ENCODE peak calls at places on chromosomes 12 and 14, in seven cellular contexts. One of them, this sample, is unnamed.

GRCh38 chr12:9936597-9936996 is 4.4 kb upstream of the CLEC2A start:
- DNase-seq in GOT3: no peak
- DNase-seq in left ventricle myocardium inferior: no peak
- DNase-seq in stimulated activated CD8-positive, alpha-beta memory T cell treated with anti-CD3 and anti-CD28 coated beads, Interleukin-12 subunit alpha, Interleukin-12 subunit beta, amount 100 ng/mL, for 1 hour: no peak
- DNase-seq in stimulated activated CD4-positive, alpha-beta T cell treated with anti-CD3 and anti-CD28 coated beads, Interleukin-15, amount 100 ng/mL, for 1 hour: no peak
- DNase-seq in MG63: no peak
- DNase-seq in naive thymus-derived CD8-positive, alpha-beta T cell: no peak
- DNase-seq in this sample: no peak

GRCh38 chr12:34208331-34209258 is 186.3 kb downstream of the ALG10 start:
- DNase-seq in GOT3: no peak
- DNase-seq in left ventricle myocardium inferior: no peak
- DNase-seq in stimulated activated CD8-positive, alpha-beta memory T cell treated with anti-CD3 and anti-CD28 coated beads, Interleukin-12 subunit alpha, Interleukin-12 subunit beta, amount 100 ng/mL, for 1 hour: no peak
- DNase-seq in stimulated activated CD4-positive, alpha-beta T cell treated with anti-CD3 and anti-CD28 coated beads, Interleukin-15, amount 100 ng/mL, for 1 hour: no peak
- DNase-seq in MG63: no peak
- DNase-seq in naive thymus-derived CD8-positive, alpha-beta T cell: no peak
- DNase-seq in this sample: no peak

GRCh38 chr14:33401326-33401725 is 462.6 kb downstream of the NPAS3 start:
- DNase-seq in GOT3: no peak
- DNase-seq in left ventricle myocardium inferior: no peak
- DNase-seq in stimulated activated CD8-positive, alpha-beta memory T cell treated with anti-CD3 and anti-CD28 coated beads, Interleukin-12 subunit alpha, Interleukin-12 subunit beta, amount 100 ng/mL, for 1 hour: no peak
- DNase-seq in stimulated activated CD4-positive, alpha-beta T cell treated with anti-CD3 and anti-CD28 coated beads, Interleukin-15, amount 100 ng/mL, for 1 hour: no peak
- DNase-seq in MG63: no peak
- DNase-seq in naive thymus-derived CD8-positive, alpha-beta T cell: no peak
- DNase-seq in this sample: no peak

GRCh38 chr12:15580431-15580830 is 208.8 kb downstream of the EPS8 start:
- DNase-seq in GOT3: no peak
- DNase-seq in left ventricle myocardium inferior: no peak
- DNase-seq in stimulated activated CD8-positive, alpha-beta memory T cell treated with anti-CD3 and anti-CD28 coated beads, Interleukin-12 subunit alpha, Interleukin-12 subunit beta, amount 100 ng/mL, for 1 hour: no peak
- DNase-seq in stimulated activated CD4-positive, alpha-beta T cell treated with anti-CD3 and anti-CD28 coated beads, Interleukin-15, amount 100 ng/mL, for 1 hour: no peak
- DNase-seq in MG63: no peak
- DNase-seq in naive thymus-derived CD8-positive, alpha-beta T cell: no peak
- DNase-seq in this sample: no peak

GRCh38 chr12:15731940-15732339 is 57.2 kb downstream of the EPS8 start:
- DNase-seq in GOT3: no peak
- DNase-seq in left ventricle myocardium inferior: no peak
- DNase-seq in stimulated activated CD8-positive, alpha-beta memory T cell treated with anti-CD3 and anti-CD28 coated beads, Interleukin-12 subunit alpha, Interleukin-12 subunit beta, amount 100 ng/mL, for 1 hour: no peak
- DNase-seq in stimulated activated CD4-positive, alpha-beta T cell treated with anti-CD3 and anti-CD28 coated beads, Interleukin-15, amount 100 ng/mL, for 1 hour: no peak
- DNase-seq in MG63: no peak
- DNase-seq in naive thymus-derived CD8-positive, alpha-beta T cell: no peak
- DNase-seq in this sample: no peak

GRCh38 chr12:128644664-128645296 is 179.0 kb downstream of the SLC15A4 start:
- DNase-seq in GOT3: no peak
- DNase-seq in left ventricle myocardium inferior: no peak
- DNase-seq in stimulated activated CD8-positive, alpha-beta memory T cell treated with anti-CD3 and anti-CD28 coated beads, Interleukin-12 subunit alpha, Interleukin-12 subunit beta, amount 100 ng/mL, for 1 hour: no peak
- DNase-seq in stimulated activated CD4-positive, alpha-beta T cell treated with anti-CD3 and anti-CD28 coated beads, Interleukin-15, amount 100 ng/mL, for 1 hour: no peak
- DNase-seq in MG63: no peak
- DNase-seq in naive thymus-derived CD8-positive, alpha-beta T cell: peak
- DNase-seq in this sample: no peak

GRCh38 chr12:131788070-131788469 is 40.1 kb upstream of the MMP17 start:
- DNase-seq in GOT3: no peak
- DNase-seq in left ventricle myocardium inferior: no peak
- DNase-seq in stimulated activated CD8-positive, alpha-beta memory T cell treated with anti-CD3 and anti-CD28 coated beads, Interleukin-12 subunit alpha, Interleukin-12 subunit beta, amount 100 ng/mL, for 1 hour: no peak
- DNase-seq in stimulated activated CD4-positive, alpha-beta T cell treated with anti-CD3 and anti-CD28 coated beads, Interleukin-15, amount 100 ng/mL, for 1 hour: no peak
- DNase-seq in MG63: no peak
- DNase-seq in naive thymus-derived CD8-positive, alpha-beta T cell: no peak
- DNase-seq in this sample: no peak

GRCh38 chr12:92478692-92479091 is 224.1 kb upstream of the PLEKHG7 start:
- DNase-seq in GOT3: no peak
- DNase-seq in left ventricle myocardium inferior: no peak
- DNase-seq in stimulated activated CD8-positive, alpha-beta memory T cell treated with anti-CD3 and anti-CD28 coated beads, Interleukin-12 subunit alpha, Interleukin-12 subunit beta, amount 100 ng/mL, for 1 hour: no peak
- DNase-seq in stimulated activated CD4-positive, alpha-beta T cell treated with anti-CD3 and anti-CD28 coated beads, Interleukin-15, amount 100 ng/mL, for 1 hour: no peak
- DNase-seq in MG63: no peak
- DNase-seq in naive thymus-derived CD8-positive, alpha-beta T cell: no peak
- DNase-seq in this sample: no peak

GRCh38 chr14:69199786-69200185 is 8.5 kb downstream of the EXD2 start:
- DNase-seq in GOT3: no peak
- DNase-seq in left ventricle myocardium inferior: no peak
- DNase-seq in stimulated activated CD8-positive, alpha-beta memory T cell treated with anti-CD3 and anti-CD28 coated beads, Interleukin-12 subunit alpha, Interleukin-12 subunit beta, amount 100 ng/mL, for 1 hour: no peak
- DNase-seq in stimulated activated CD4-positive, alpha-beta T cell treated with anti-CD3 and anti-CD28 coated beads, Interleukin-15, amount 100 ng/mL, for 1 hour: no peak
- DNase-seq in MG63: no peak
- DNase-seq in naive thymus-derived CD8-positive, alpha-beta T cell: no peak
- DNase-seq in this sample: no peak

GRCh38 chr12:40156031-40156764 is 50.3 kb upstream of the SLC2A13 start:
- DNase-seq in GOT3: no peak
- DNase-seq in left ventricle myocardium inferior: no peak
- DNase-seq in stimulated activated CD8-positive, alpha-beta memory T cell treated with anti-CD3 and anti-CD28 coated beads, Interleukin-12 subunit alpha, Interleukin-12 subunit beta, amount 100 ng/mL, for 1 hour: no peak
- DNase-seq in stimulated activated CD4-positive, alpha-beta T cell treated with anti-CD3 and anti-CD28 coated beads, Interleukin-15, amount 100 ng/mL, for 1 hour: no peak
- DNase-seq in MG63: no peak
- DNase-seq in naive thymus-derived CD8-positive, alpha-beta T cell: no peak
- DNase-seq in this sample: no peak

GRCh38 chr14:68602507-68602906 is 190.4 kb downstream of the ZFP36L1 start:
- DNase-seq in GOT3: no peak
- DNase-seq in left ventricle myocardium inferior: no peak
- DNase-seq in stimulated activated CD8-positive, alpha-beta memory T cell treated with anti-CD3 and anti-CD28 coated beads, Interleukin-12 subunit alpha, Interleukin-12 subunit beta, amount 100 ng/mL, for 1 hour: no peak
- DNase-seq in stimulated activated CD4-positive, alpha-beta T cell treated with anti-CD3 and anti-CD28 coated beads, Interleukin-15, amount 100 ng/mL, for 1 hour: no peak
- DNase-seq in MG63: no peak
- DNase-seq in naive thymus-derived CD8-positive, alpha-beta T cell: no peak
- DNase-seq in this sample: no peak

GRCh38 chr12:107490000-107490399 is 195.6 kb upstream of the PWP1 start:
- DNase-seq in GOT3: no peak
- DNase-seq in left ventricle myocardium inferior: no peak
- DNase-seq in stimulated activated CD8-positive, alpha-beta memory T cell treated with anti-CD3 and anti-CD28 coated beads, Interleukin-12 subunit alpha, Interleukin-12 subunit beta, amount 100 ng/mL, for 1 hour: no peak
- DNase-seq in stimulated activated CD4-positive, alpha-beta T cell treated with anti-CD3 and anti-CD28 coated beads, Interleukin-15, amount 100 ng/mL, for 1 hour: no peak
- DNase-seq in MG63: no peak
- DNase-seq in naive thymus-derived CD8-positive, alpha-beta T cell: no peak
- DNase-seq in this sample: no peak

GRCh38 chr12:56836317-56836716 is 73.2 kb downstream of the HSD17B6 start:
- DNase-seq in GOT3: no peak
- DNase-seq in left ventricle myocardium inferior: peak
- DNase-seq in stimulated activated CD8-positive, alpha-beta memory T cell treated with anti-CD3 and anti-CD28 coated beads, Interleukin-12 subunit alpha, Interleukin-12 subunit beta, amount 100 ng/mL, for 1 hour: no peak
- DNase-seq in stimulated activated CD4-positive, alpha-beta T cell treated with anti-CD3 and anti-CD28 coated beads, Interleukin-15, amount 100 ng/mL, for 1 hour: no peak
- DNase-seq in MG63: peak
- DNase-seq in naive thymus-derived CD8-positive, alpha-beta T cell: no peak
- DNase-seq in this sample: peak

GRCh38 chr12:57896139-57896436 is 45.3 kb upstream of the ATP23 start:
- DNase-seq in GOT3: no peak
- DNase-seq in left ventricle myocardium inferior: no peak
- DNase-seq in stimulated activated CD8-positive, alpha-beta memory T cell treated with anti-CD3 and anti-CD28 coated beads, Interleukin-12 subunit alpha, Interleukin-12 subunit beta, amount 100 ng/mL, for 1 hour: no peak
- DNase-seq in stimulated activated CD4-positive, alpha-beta T cell treated with anti-CD3 and anti-CD28 coated beads, Interleukin-15, amount 100 ng/mL, for 1 hour: no peak
- DNase-seq in MG63: no peak
- DNase-seq in naive thymus-derived CD8-positive, alpha-beta T cell: peak
- DNase-seq in this sample: no peak

GRCh38 chr12:131536337-131536736 is 174.6 kb upstream of the SFSWAP start:
- DNase-seq in GOT3: no peak
- DNase-seq in left ventricle myocardium inferior: no peak
- DNase-seq in stimulated activated CD8-positive, alpha-beta memory T cell treated with anti-CD3 and anti-CD28 coated beads, Interleukin-12 subunit alpha, Interleukin-12 subunit beta, amount 100 ng/mL, for 1 hour: no peak
- DNase-seq in stimulated activated CD4-positive, alpha-beta T cell treated with anti-CD3 and anti-CD28 coated beads, Interleukin-15, amount 100 ng/mL, for 1 hour: peak
- DNase-seq in MG63: no peak
- DNase-seq in naive thymus-derived CD8-positive, alpha-beta T cell: peak
- DNase-seq in this sample: no peak

GRCh38 chr12:33926095-33926494 is 96.2 kb upstream of the ALG10 start:
- DNase-seq in GOT3: no peak
- DNase-seq in left ventricle myocardium inferior: no peak
- DNase-seq in stimulated activated CD8-positive, alpha-beta memory T cell treated with anti-CD3 and anti-CD28 coated beads, Interleukin-12 subunit alpha, Interleukin-12 subunit beta, amount 100 ng/mL, for 1 hour: no peak
- DNase-seq in stimulated activated CD4-positive, alpha-beta T cell treated with anti-CD3 and anti-CD28 coated beads, Interleukin-15, amount 100 ng/mL, for 1 hour: no peak
- DNase-seq in MG63: no peak
- DNase-seq in naive thymus-derived CD8-positive, alpha-beta T cell: no peak
- DNase-seq in this sample: no peak

GRCh38 chr14:64074961-64075619 is 219.1 kb downstream of the ESR2 start:
- DNase-seq in GOT3: no peak
- DNase-seq in left ventricle myocardium inferior: no peak
- DNase-seq in stimulated activated CD8-positive, alpha-beta memory T cell treated with anti-CD3 and anti-CD28 coated beads, Interleukin-12 subunit alpha, Interleukin-12 subunit beta, amount 100 ng/mL, for 1 hour: no peak
- DNase-seq in stimulated activated CD4-positive, alpha-beta T cell treated with anti-CD3 and anti-CD28 coated beads, Interleukin-15, amount 100 ng/mL, for 1 hour: no peak
- DNase-seq in MG63: no peak
- DNase-seq in naive thymus-derived CD8-positive, alpha-beta T cell: no peak
- DNase-seq in this sample: no peak

GRCh38 chr12:1697253-1697652 is 6.4 kb downstream of the ADIPOR2 start:
- DNase-seq in GOT3: no peak
- DNase-seq in left ventricle myocardium inferior: no peak
- DNase-seq in stimulated activated CD8-positive, alpha-beta memory T cell treated with anti-CD3 and anti-CD28 coated beads, Interleukin-12 subunit alpha, Interleukin-12 subunit beta, amount 100 ng/mL, for 1 hour: no peak
- DNase-seq in stimulated activated CD4-positive, alpha-beta T cell treated with anti-CD3 and anti-CD28 coated beads, Interleukin-15, amount 100 ng/mL, for 1 hour: no peak
- DNase-seq in MG63: no peak
- DNase-seq in naive thymus-derived CD8-positive, alpha-beta T cell: no peak
- DNase-seq in this sample: no peak

GRCh38 chr14:103427485-103428443 is 42.5 kb downstream of the MARK3 start:
- DNase-seq in GOT3: no peak
- DNase-seq in left ventricle myocardium inferior: no peak
- DNase-seq in stimulated activated CD8-positive, alpha-beta memory T cell treated with anti-CD3 and anti-CD28 coated beads, Interleukin-12 subunit alpha, Interleukin-12 subunit beta, amount 100 ng/mL, for 1 hour: no peak
- DNase-seq in stimulated activated CD4-positive, alpha-beta T cell treated with anti-CD3 and anti-CD28 coated beads, Interleukin-15, amount 100 ng/mL, for 1 hour: no peak
- DNase-seq in MG63: peak
- DNase-seq in naive thymus-derived CD8-positive, alpha-beta T cell: no peak
- DNase-seq in this sample: no peak

GRCh38 chr14:80212025-80212402 is 710 bp upstream of the DIO2 start:
- DNase-seq in GOT3: no peak
- DNase-seq in left ventricle myocardium inferior: no peak
- DNase-seq in stimulated activated CD8-positive, alpha-beta memory T cell treated with anti-CD3 and anti-CD28 coated beads, Interleukin-12 subunit alpha, Interleukin-12 subunit beta, amount 100 ng/mL, for 1 hour: no peak
- DNase-seq in stimulated activated CD4-positive, alpha-beta T cell treated with anti-CD3 and anti-CD28 coated beads, Interleukin-15, amount 100 ng/mL, for 1 hour: no peak
- DNase-seq in MG63: no peak
- DNase-seq in naive thymus-derived CD8-positive, alpha-beta T cell: no peak
- DNase-seq in this sample: no peak

GRCh38 chr14:75793806-75794205 is 132.8 kb downstream of the TTLL5 start:
- DNase-seq in GOT3: no peak
- DNase-seq in left ventricle myocardium inferior: no peak
- DNase-seq in stimulated activated CD8-positive, alpha-beta memory T cell treated with anti-CD3 and anti-CD28 coated beads, Interleukin-12 subunit alpha, Interleukin-12 subunit beta, amount 100 ng/mL, for 1 hour: no peak
- DNase-seq in stimulated activated CD4-positive, alpha-beta T cell treated with anti-CD3 and anti-CD28 coated beads, Interleukin-15, amount 100 ng/mL, for 1 hour: no peak
- DNase-seq in MG63: no peak
- DNase-seq in naive thymus-derived CD8-positive, alpha-beta T cell: no peak
- DNase-seq in this sample: no peak

This sample was measured in left lung.